ENCODE peak calls at places on chromosomes 12 and 14, in four cellular contexts. W is tibial nerve, M is prostate gland, A is heart left ventricle. Z is an unnamed sample.
A peak's percentile ranks its signal among the peaks of the same experiment; 100 is the strongest.

GRCh38 chr14:81991998-81992397 is 458.3 kb upstream of the SEL1L start:
- DNase-seq in W (no peak), A (no peak), M (no peak), Z (no peak)

GRCh38 chr14:92959761-92960680 is 37.1 kb downstream of the CHGA start:
- DNase-seq in M (no peak), A (no peak), W (no peak), Z (no peak)

GRCh38 chr14:64800000-64800399 is 79.7 kb downstream of the SPTB start:
- DNase-seq in M (no peak), W (no peak), A (peak; percentile 46), Z (peak; percentile 40)

GRCh38 chr12:94689002-94689645 is 38.8 kb upstream of the TMCC3 start:
- DNase-seq in W (no peak), M (no peak), A (no peak), Z (no peak)

GRCh38 chr14:101665478-101666078 is 95.9 kb upstream of the PPP2R5C start:
- DNase-seq in A (no peak), W (no peak), M (no peak), Z (peak; percentile 46)

GRCh38 chr12:11623382-11623781 is 26.1 kb upstream of the ETV6 start:
- DNase-seq in M (peak; percentile 50), W (no peak), A (no peak), Z (no peak)

GRCh38 chr12:82650627-82651337 is 35.9 kb upstream of the TMTC2 start:
- DNase-seq in W (no peak), A (peak; percentile 25), M (no peak), Z (peak; percentile 88)

GRCh38 chr14:52918486-52918885 is 32.4 kb downstream of the FERMT2 start:
- DNase-seq in A (no peak), W (peak; percentile 26), M (no peak), Z (no peak)

GRCh38 chr14:104796682-104797081 is 1.1 kb upstream of the AKT1 start:
- DNase-seq in W (no peak), A (no peak), M (no peak), Z (no peak)
- H3K27me3 ChIP-seq in W (no peaks in the 10 kb centered on the region), A (no peaks in the 10 kb centered on the region), M (no peaks in the 10 kb centered on the region), Z (no peaks in the 10 kb centered on the region)

DNA sequence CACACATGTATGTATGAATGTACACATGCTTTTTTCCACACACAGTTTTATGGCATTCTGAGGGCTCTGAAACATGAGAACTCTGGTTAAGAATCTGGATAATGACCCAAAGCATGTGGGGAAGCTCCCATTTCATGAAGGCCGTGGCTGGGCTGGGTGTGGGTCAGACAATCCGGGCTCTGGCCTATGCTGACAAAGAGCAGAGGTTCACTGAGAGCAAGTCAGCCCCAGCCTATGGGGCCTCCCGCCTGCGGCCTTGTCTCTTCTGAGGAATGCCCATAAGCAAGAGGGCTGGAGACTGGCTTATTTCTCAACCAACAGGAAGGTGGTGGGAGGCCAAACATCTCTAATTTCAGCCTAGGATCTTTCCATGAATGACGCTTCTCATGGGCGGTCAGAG is 8.5 kb downstream of the MYH6 start:
- DNase-seq in A (no peak), M (no peak), W (no peak), Z (no peak)
- H3K27me3 ChIP-seq in A (no peaks in the 10 kb centered on the region), M (no peaks in the 10 kb centered on the region), W (peaks cover 8% of the 10 kb centered on the region), Z (no peaks in the 10 kb centered on the region)

DNA sequence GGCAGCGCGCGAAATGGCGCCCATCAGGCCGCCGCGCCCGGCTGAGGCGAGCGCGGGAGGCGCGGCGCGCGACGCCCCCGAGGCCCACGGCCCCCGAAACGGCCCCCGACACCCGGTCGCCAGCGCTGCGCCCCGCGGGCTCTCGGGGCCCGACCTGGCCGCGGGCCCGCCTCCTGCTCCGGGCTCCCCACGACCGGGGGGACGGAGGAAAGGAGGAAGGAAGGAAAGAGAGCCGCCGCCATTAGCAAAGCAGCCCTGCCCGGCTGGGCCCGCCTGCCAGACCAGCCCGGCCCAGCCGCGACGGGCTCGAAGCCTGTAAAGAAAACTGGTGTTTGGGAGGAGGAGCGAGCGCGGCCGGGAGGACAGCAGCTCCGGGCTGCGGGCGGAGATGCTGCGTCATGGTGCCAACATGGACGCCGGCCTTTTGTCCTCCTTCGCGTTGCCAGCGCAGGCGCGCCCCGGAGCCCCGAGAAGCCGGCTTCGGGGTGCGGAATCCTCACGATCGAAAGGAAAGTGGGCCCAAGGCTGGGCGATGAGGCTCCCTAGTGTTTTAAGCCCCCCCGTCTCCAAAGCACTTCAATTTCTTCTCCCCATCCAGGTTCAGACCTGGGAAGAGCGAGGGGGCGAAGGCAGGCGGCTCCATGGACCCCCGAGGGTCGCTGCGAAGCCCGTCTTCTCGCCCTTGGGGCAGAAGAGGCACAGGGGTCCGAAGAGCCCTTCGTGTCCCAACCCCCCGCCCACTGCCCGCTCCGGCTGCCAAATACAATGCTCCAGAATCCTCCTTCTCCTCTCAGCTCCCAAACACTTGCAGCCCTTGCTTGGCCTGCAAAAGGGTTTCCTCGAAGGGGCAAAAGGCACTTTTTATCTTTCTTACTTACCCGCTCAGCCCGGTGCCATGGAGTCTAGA is 2.9 kb upstream of the SETD1B start:
- DNase-seq in A (peak; percentile 85), W (peak; percentile 57), M (peak; percentile 75), Z (peak; percentile 78)
- H3K27me3 ChIP-seq in A (no peaks in the 10 kb centered on the region), W (no peaks in the 10 kb centered on the region), M (no peaks in the 10 kb centered on the region), Z (no peaks in the 10 kb centered on the region)

GRCh38 chr12:52677126-52677525 is 3.1 kb downstream of the KRT1 start:
- DNase-seq in W (no peak), A (no peak), M (no peak), Z (no peak)
- H3K27me3 ChIP-seq in W (peaks cover 9% of the 10 kb centered on the region), A (no peaks in the 10 kb centered on the region), M (no peaks in the 10 kb centered on the region), Z (no peaks in the 10 kb centered on the region)

DNA sequence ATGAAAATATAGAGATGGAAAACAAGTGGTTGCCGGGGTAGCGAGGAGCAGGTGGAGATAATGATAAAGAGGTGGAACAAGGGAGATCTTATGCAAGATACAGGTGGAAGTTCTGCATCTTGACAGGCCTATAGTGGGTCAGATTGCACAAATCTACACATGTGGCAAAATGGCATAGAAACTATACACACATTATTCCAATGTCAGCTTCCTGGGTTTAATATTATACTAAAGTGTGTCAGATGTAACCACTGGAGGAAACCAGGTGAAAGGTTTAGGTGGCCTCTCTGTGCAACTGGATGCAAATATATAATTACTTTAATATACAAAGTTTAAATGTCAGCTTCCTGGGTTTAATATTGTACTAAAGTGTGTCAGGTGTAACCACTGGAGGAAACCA is 1.1 kb downstream of the SLC38A4 start:
- DNase-seq in W (no peak), A (no peak), M (no peak), Z (no peak)
- H3K27me3 ChIP-seq in W (peaks cover 10% of the 10 kb centered on the region), A (peaks cover 46% of the 10 kb centered on the region), M (no peaks in the 10 kb centered on the region), Z (no peaks in the 10 kb centered on the region)